ENCODE peak calls at places on chromosomes 7 and 10, in six cellular contexts. T is activated naive CD4-positive, alpha-beta T cell; P is GM12865; U is effector memory CD8-positive, alpha-beta T cell; W is endothelial cell; M is BJ. C is an unnamed sample.

GRCh38 chr10:58178811-58179210 is 88.9 kb downstream of the IPMK start:
- DNase-seq in P (no peak), W (no peak), M (no peak), U (no peak), T (no peak), C (no peak)

GRCh38 chr7:45126920-45127319 is 15.4 kb upstream of the TBRG4 start:
- DNase-seq in W (no peak), M (no peak), P (no peak), T (no peak), U (no peak), C (no peak)

GRCh38 chr7:42238709-42239395 is 1.8 kb upstream of the GLI3 start:
- DNase-seq in M (no peak), U (no peak), P (no peak), T (no peak), W (no peak), C (no peak)

GRCh38 chr7:30389793-30390192 is 88.8 kb downstream of the NOD1 start:
- DNase-seq in W (no peak), T (no peak), P (no peak), M (no peak), U (no peak), C (no peak)

GRCh38 chr7:5578441-5579024 is 154.9 kb upstream of the TNRC18 start:
- DNase-seq in T (no peak), U (no peak), M (no peak), P (peak), W (no peak), C (no peak)

GRCh38 chr10:35364808-35365207 is 28.5 kb downstream of the CCNY start:
- DNase-seq in M (no peak), P (no peak), W (no peak), U (no peak), T (no peak), C (no peak)

GRCh38 chr10:116168329-116168728 is 104.7 kb downstream of the GFRA1 start:
- DNase-seq in T (no peak), M (no peak), P (no peak), W (no peak), U (no peak), C (no peak)

GRCh38 chr10:104034401-104035053 is 51.2 kb downstream of the COL17A1 start:
- DNase-seq in W (no peak), U (no peak), T (no peak), M (no peak), P (no peak), C (no peak)

GRCh38 chr7:139618482-139619366 is 95.2 kb downstream of the CLEC2L start:
- DNase-seq in M (no peak), U (no peak), P (peak), W (peak), T (no peak), C (no peak)

C was measured in HS-5.